ENCODE peak calls at places on chromosomes 6 and 20, in six cellular contexts. G is left colon, V is HS-5, R is breast epithelium, D is T follicular helper cell, A is amniotic stem cell. P is an unnamed sample.

GRCh38 chr6:28648035-28648877 is 122.6 kb downstream of the GPX5 start:
- DNase-seq in G (peak; percentile 12), V (peak; percentile 87), R (no peak), D (no peak), A (no peak), P (no peak)

GRCh38 chr20:44979090-44979621 is 12.8 kb downstream of the STK4 start:
- DNase-seq in G (no peak), V (no peak), R (no peak), D (peak; percentile 75), A (no peak), P (no peak)

GRCh38 chr6:69907981-69908498 is 41.7 kb downstream of the COL19A1 start:
- DNase-seq in G (no peak), V (peak; percentile 43), R (no peak), D (no peak), A (peak; percentile 34), P (no peak)

GRCh38 chr20:47175501-47175900 is 181.0 kb downstream of the ZMYND8 start:
- DNase-seq in G (no peak), V (no peak), R (no peak), D (no peak), A (no peak), P (no peak)

GRCh38 chr6:26493258-26493657 is 6.8 kb upstream of the BTN1A1 start:
- DNase-seq in G (no peak), V (no peak), R (no peak), D (no peak), A (no peak), P (no peak)

GRCh38 chr6:16676978-16677377 is 84.3 kb downstream of the ATXN1 start:
- DNase-seq in G (no peak), V (no peak), R (no peak), D (no peak), A (no peak), P (no peak)

GRCh38 chr6:14771026-14771425 is 474.8 kb upstream of the JARID2 start:
- DNase-seq in G (no peak), V (no peak), R (no peak), D (no peak), A (no peak), P (no peak)

GRCh38 chr6:26032387-26033131 is 54.7 kb upstream of the HFE start:
- DNase-seq in G (peak; percentile 40), V (peak; percentile 46), R (no peak), D (no peak), A (no peak), P (no peak)

GRCh38 chr6:107083047-107083768 is 32.1 kb downstream of the BEND3 start:
- DNase-seq in G (no peak), V (no peak), R (no peak), D (no peak), A (no peak), P (no peak)

GRCh38 chr6:7050911-7051779 is 56.6 kb upstream of the RREB1 start:
- DNase-seq in G (peak; percentile 78), V (peak; percentile 44), R (peak; percentile 63), D (peak; percentile 14), A (no peak), P (no peak)

GRCh38 chr6:17394192-17394611 is 807 bp downstream of the CAP2 start:
- DNase-seq in G (peak; percentile 23), V (no peak), R (no peak), D (no peak), A (peak; percentile 48), P (no peak)

GRCh38 chr6:4103929-4104328 is 25.0 kb upstream of the FAM217A start:
- DNase-seq in G (no peak), V (no peak), R (no peak), D (no peak), A (no peak), P (no peak)